ENCODE peak calls at places on chromosomes 7 and 10, in ten cellular contexts. One of them, this sample, is unnamed.

GRCh38 chr10:95441547-95441923 is 119.6 kb downstream of the SORBS1 start:
- DNase-seq in cerebellum: no peak
- DNase-seq in SHP77 treated with DMSO at 0.1 percent for 48 hours: no peak
- DNase-seq in WTC11: no peak
- DNase-seq in stimulated activated CD4-positive, alpha-beta T cell treated with anti-CD3 and anti-CD28 coated beads, TNF-alpha, amount 100 ng/mL, for 4 hours: no peak
- DNase-seq in HFFc6: no peak
- DNase-seq in NCI-H345: no peak
- DNase-seq in fibroblast of gingiva: no peak
- DNase-seq in AG04450: no peak
- DNase-seq in OCI-M1: no peak
- DNase-seq in this sample: no peak

GRCh38 chr10:73968101-73968515 is 29.8 kb upstream of the VCL start:
- DNase-seq in SHP77 treated with DMSO at 0.1 percent for 48 hours: no peak
- DNase-seq in WTC11: no peak
- DNase-seq in stimulated activated CD4-positive, alpha-beta T cell treated with anti-CD3 and anti-CD28 coated beads, TNF-alpha, amount 100 ng/mL, for 4 hours: no peak
- DNase-seq in HFFc6: no peak
- DNase-seq in AG04450: no peak
- DNase-seq in fibroblast of gingiva: peak
- DNase-seq in OCI-M1: no peak
- DNase-seq in NCI-H345: no peak
- DNase-seq in cerebellum: no peak
- DNase-seq in this sample: no peak

GRCh38 chr10:71150811-71151210 is 61.6 kb upstream of the UNC5B start:
- DNase-seq in AG04450: no peak
- DNase-seq in WTC11: no peak
- DNase-seq in stimulated activated CD4-positive, alpha-beta T cell treated with anti-CD3 and anti-CD28 coated beads, TNF-alpha, amount 100 ng/mL, for 4 hours: no peak
- DNase-seq in HFFc6: no peak
- DNase-seq in OCI-M1: no peak
- DNase-seq in fibroblast of gingiva: no peak
- DNase-seq in SHP77 treated with DMSO at 0.1 percent for 48 hours: no peak
- DNase-seq in cerebellum: no peak
- DNase-seq in NCI-H345: no peak
- DNase-seq in this sample: no peak

GRCh38 chr7:157272351-157273207 is 64.2 kb upstream of the DNAJB6 start:
- DNase-seq in AG04450: no peak
- DNase-seq in NCI-H345: no peak
- DNase-seq in stimulated activated CD4-positive, alpha-beta T cell treated with anti-CD3 and anti-CD28 coated beads, TNF-alpha, amount 100 ng/mL, for 4 hours: no peak
- DNase-seq in OCI-M1: no peak
- DNase-seq in fibroblast of gingiva: no peak
- DNase-seq in SHP77 treated with DMSO at 0.1 percent for 48 hours: no peak
- DNase-seq in HFFc6: no peak
- DNase-seq in cerebellum: no peak
- DNase-seq in WTC11: no peak
- DNase-seq in this sample: no peak

GRCh38 chr10:109866168-109866994 is 56.9 kb downstream of the XPNPEP1 start:
- DNase-seq in stimulated activated CD4-positive, alpha-beta T cell treated with anti-CD3 and anti-CD28 coated beads, TNF-alpha, amount 100 ng/mL, for 4 hours: no peak
- DNase-seq in NCI-H345: no peak
- DNase-seq in AG04450: no peak
- DNase-seq in WTC11: no peak
- DNase-seq in fibroblast of gingiva: no peak
- DNase-seq in HFFc6: peak
- DNase-seq in cerebellum: no peak
- DNase-seq in OCI-M1: peak
- DNase-seq in SHP77 treated with DMSO at 0.1 percent for 48 hours: peak
- DNase-seq in this sample: no peak

GRCh38 chr10:62980697-62981495 is 152.2 kb upstream of the NRBF2 start:
- DNase-seq in WTC11: no peak
- DNase-seq in OCI-M1: no peak
- DNase-seq in SHP77 treated with DMSO at 0.1 percent for 48 hours: no peak
- DNase-seq in HFFc6: no peak
- DNase-seq in fibroblast of gingiva: no peak
- DNase-seq in AG04450: no peak
- DNase-seq in stimulated activated CD4-positive, alpha-beta T cell treated with anti-CD3 and anti-CD28 coated beads, TNF-alpha, amount 100 ng/mL, for 4 hours: no peak
- DNase-seq in NCI-H345: no peak
- DNase-seq in cerebellum: no peak
- DNase-seq in this sample: no peak

GRCh38 chr7:51246258-51247245 is 70.1 kb downstream of the COBL start:
- DNase-seq in fibroblast of gingiva: no peak
- DNase-seq in WTC11: no peak
- DNase-seq in cerebellum: peak
- DNase-seq in OCI-M1: no peak
- DNase-seq in NCI-H345: peak
- DNase-seq in SHP77 treated with DMSO at 0.1 percent for 48 hours: no peak
- DNase-seq in HFFc6: no peak
- DNase-seq in AG04450: no peak
- DNase-seq in stimulated activated CD4-positive, alpha-beta T cell treated with anti-CD3 and anti-CD28 coated beads, TNF-alpha, amount 100 ng/mL, for 4 hours: no peak
- DNase-seq in this sample: no peak

GRCh38 chr7:107945332-107945731 is 54.3 kb downstream of the DLD start:
- DNase-seq in HFFc6: no peak
- DNase-seq in fibroblast of gingiva: no peak
- DNase-seq in SHP77 treated with DMSO at 0.1 percent for 48 hours: no peak
- DNase-seq in NCI-H345: no peak
- DNase-seq in stimulated activated CD4-positive, alpha-beta T cell treated with anti-CD3 and anti-CD28 coated beads, TNF-alpha, amount 100 ng/mL, for 4 hours: no peak
- DNase-seq in WTC11: no peak
- DNase-seq in OCI-M1: no peak
- DNase-seq in cerebellum: no peak
- DNase-seq in AG04450: no peak
- DNase-seq in this sample: no peak

GRCh38 chr10:99595770-99596465 is 24.3 kb downstream of the SLC25A28 start:
- DNase-seq in NCI-H345: no peak
- DNase-seq in fibroblast of gingiva: no peak
- DNase-seq in HFFc6: no peak
- DNase-seq in AG04450: no peak
- DNase-seq in cerebellum: no peak
- DNase-seq in SHP77 treated with DMSO at 0.1 percent for 48 hours: no peak
- DNase-seq in OCI-M1: no peak
- DNase-seq in WTC11: no peak
- DNase-seq in stimulated activated CD4-positive, alpha-beta T cell treated with anti-CD3 and anti-CD28 coated beads, TNF-alpha, amount 100 ng/mL, for 4 hours: no peak
- DNase-seq in this sample: no peak

GRCh38 chr7:2971914-2972530 is 71.6 kb downstream of the CARD11 start:
- DNase-seq in cerebellum: no peak
- DNase-seq in NCI-H345: no peak
- DNase-seq in HFFc6: no peak
- DNase-seq in fibroblast of gingiva: no peak
- DNase-seq in OCI-M1: peak
- DNase-seq in AG04450: no peak
- DNase-seq in stimulated activated CD4-positive, alpha-beta T cell treated with anti-CD3 and anti-CD28 coated beads, TNF-alpha, amount 100 ng/mL, for 4 hours: no peak
- DNase-seq in WTC11: no peak
- DNase-seq in SHP77 treated with DMSO at 0.1 percent for 48 hours: no peak
- DNase-seq in this sample: no peak

This sample was measured in NCI-H526 treated with DMSO at 0.1 percent for 48 hours.